ENCODE peak calls at places on chromosomes 5 and 9, in eight cellular contexts. M is endothelial cell; Y is T-helper 2 cell; Z is effector CD8-positive, alpha-beta T cell; P is activated T-helper 1 cell treated with anti-CD3 and anti-CD28 coated beads, Interleukin-2, amount 50 U/mL, for 16 hours; U is NCI-H1092 treated with DMSO at 0.1 percent for 48 hours; D is right lobe of liver; J is heart right ventricle. S is an unnamed sample.

GRCh38 chr5:120454094-120454798 is 9.9 kb upstream of the PRR16 start:
- DNase-seq in M (no peak), Y (no peak), Z (no peak), P (no peak), U (no peak), D (no peak), J (peak), S (no peak)

GRCh38 chr9:116589392-116590354 is 97.4 kb upstream of the TRIM32 start:
- DNase-seq in M (peak), Y (no peak), Z (no peak), P (no peak), U (no peak), D (no peak), J (no peak), S (no peak)

GRCh38 chr5:120539471-120539870 is 75.4 kb downstream of the PRR16 start:
- DNase-seq in M (no peak), Y (no peak), Z (no peak), P (no peak), U (no peak), D (no peak), J (no peak), S (no peak)

GRCh38 chr9:4615251-4615650 is 46.8 kb upstream of the PLPP6 start:
- DNase-seq in M (no peak), Y (no peak), Z (no peak), P (no peak), U (no peak), D (no peak), J (no peak), S (no peak)

GRCh38 chr5:89255845-89256463 is 373.0 kb upstream of the MEF2C start:
- DNase-seq in M (no peak), Y (no peak), Z (no peak), P (no peak), U (no peak), D (no peak), J (no peak), S (peak)

GRCh38 chr9:21027295-21027694 is 4.1 kb downstream of the HACD4 start:
- DNase-seq in M (no peak), Y (no peak), Z (no peak), P (no peak), U (no peak), D (no peak), J (no peak), S (no peak)

GRCh38 chr5:133408322-133408721 is 204.0 kb downstream of the FSTL4 start:
- DNase-seq in M (no peak), Y (no peak), Z (no peak), P (no peak), U (no peak), D (no peak), J (no peak), S (no peak)

GRCh38 chr5:169197343-169197742 is 103.6 kb downstream of the SLIT3 start:
- DNase-seq in M (no peak), Y (no peak), Z (no peak), P (no peak), U (no peak), D (no peak), J (peak), S (no peak)

GRCh38 chr9:68931821-68932220 is 82.1 kb downstream of the PRKACG start:
- DNase-seq in M (no peak), Y (no peak), Z (no peak), P (no peak), U (no peak), D (no peak), J (no peak), S (no peak)

GRCh38 chr5:79824444-79824843 is 134.8 kb downstream of the CMYA5 start:
- DNase-seq in M (no peak), Y (no peak), Z (no peak), P (no peak), U (no peak), D (no peak), J (no peak), S (no peak)

GRCh38 chr5:64971538-64971937 is 202.8 kb downstream of the CWC27 start:
- DNase-seq in M (no peak), Y (no peak), Z (no peak), P (no peak), U (no peak), D (no peak), J (no peak), S (no peak)

GRCh38 chr5:104062495-104063377 is 500.1 kb upstream of the NUDT12 start:
- DNase-seq in M (no peak), Y (no peak), Z (no peak), P (no peak), U (no peak), D (no peak), J (no peak), S (no peak)

GRCh38 chr5:176883700-176884570 is 15.2 kb downstream of the HK3 start:
- DNase-seq in M (no peak), Y (no peak), Z (no peak), P (no peak), U (no peak), D (no peak), J (no peak), S (no peak)

GRCh38 chr9:107740088-107740980 is 250.8 kb upstream of the KLF4 start:
- DNase-seq in M (no peak), Y (no peak), Z (no peak), P (no peak), U (no peak), D (no peak), J (no peak), S (no peak)

GRCh38 chr5:3954189-3954588 is 358.6 kb downstream of the IRX1 start:
- DNase-seq in M (no peak), Y (no peak), Z (no peak), P (no peak), U (no peak), D (no peak), J (no peak), S (no peak)

GRCh38 chr5:74492230-74492629 is 148.3 kb downstream of the ENC1 start:
- DNase-seq in M (no peak), Y (no peak), Z (no peak), P (no peak), U (no peak), D (no peak), J (no peak), S (no peak)

GRCh38 chr9:99361827-99362226 is 139.7 kb downstream of the SEC61B start:
- DNase-seq in M (no peak), Y (no peak), Z (no peak), P (no peak), U (no peak), D (no peak), J (no peak), S (no peak)

GRCh38 chr5:178298283-178298807 is 65.7 kb upstream of the PHYKPL start:
- DNase-seq in M (no peak), Y (no peak), Z (no peak), P (no peak), U (no peak), D (peak), J (no peak), S (no peak)

GRCh38 chr9:99868845-99869244 is 37.6 kb upstream of the STX17 start:
- DNase-seq in M (no peak), Y (no peak), Z (no peak), P (no peak), U (no peak), D (no peak), J (no peak), S (no peak)

GRCh38 chr9:33498387-33498786 is 24.7 kb upstream of the NOL6 start:
- DNase-seq in M (no peak), Y (no peak), Z (no peak), P (no peak), U (no peak), D (no peak), J (no peak), S (no peak)

GRCh38 chr9:105046907-105047651 is 119.1 kb upstream of the ABCA1 start:
- DNase-seq in M (no peak), Y (no peak), Z (no peak), P (no peak), U (peak), D (no peak), J (no peak), S (peak)

GRCh38 chr9:86549434-86549833 is 195.2 kb upstream of the TUT7 start:
- DNase-seq in M (no peak), Y (no peak), Z (no peak), P (no peak), U (no peak), D (no peak), J (no peak), S (no peak)

GRCh38 chr5:172801184-172801671 is 30.2 kb upstream of the DUSP1 start:
- DNase-seq in M (no peak), Y (no peak), Z (no peak), P (no peak), U (no peak), D (no peak), J (no peak), S (no peak)

GRCh38 chr9:20292002-20292401 is 330.3 kb downstream of the MLLT3 start:
- DNase-seq in M (no peak), Y (no peak), Z (no peak), P (no peak), U (no peak), D (no peak), J (no peak), S (no peak)

GRCh38 chr5:83026930-83027687 is 50.1 kb downstream of the TMEM167A start:
- DNase-seq in M (no peak), Y (no peak), Z (no peak), P (no peak), U (no peak), D (no peak), J (no peak), S (no peak)

GRCh38 chr9:5438301-5439162 is 807 bp upstream of the PLGRKT start:
- DNase-seq in M (no peak), Y (peak), Z (peak), P (no peak), U (no peak), D (no peak), J (no peak), S (no peak)

GRCh38 chr9:137452761-137453642 is 6.1 kb downstream of the NSMF start:
- DNase-seq in M (peak), Y (no peak), Z (no peak), P (no peak), U (no peak), D (peak), J (no peak), S (no peak)

S was measured in NCI-H1436.